ENCODE peak calls at places on chromosome 12, in seven cellular contexts. Q is CD8-positive, alpha-beta memory T cell; C is stimulated activated CD4-positive, alpha-beta T cell treated with anti-CD3 and anti-CD28 coated beads, Interleukin-1b, Interleukin-23, amount 100 ng/mL, for 4 hours; D is Right ventricle myocardium inferior; Y is activated CD4-positive, alpha-beta T cell treated with anti-CD3 and anti-CD28 coated beads, Interleukin-2, amount 10 ng/mL, durations not matched to agents 7 days and 5 days; V is left lung; O is hypothalamus. P is an unnamed sample.

GRCh38 chr12:6952121-6952859 is 1.1 kb downstream of the PTPN6 start:
- DNase-seq in Q (peak), C (no peak), D (peak), Y (no peak), V (peak), O (no peak), P (no peak)

GRCh38 chr12:130498589-130499385 is 161.1 kb downstream of the PIWIL1 start:
- DNase-seq in Q (no peak), C (no peak), D (no peak), Y (no peak), V (no peak), O (no peak), P (no peak)

GRCh38 chr12:89933911-89934310 is 225.3 kb upstream of the ATP2B1 start:
- DNase-seq in Q (no peak), C (no peak), D (no peak), Y (no peak), V (no peak), O (no peak), P (no peak)

GRCh38 chr12:6443361-6443983 is 1.3 kb upstream of the CD27 start:
- DNase-seq in Q (no peak), C (no peak), D (no peak), Y (no peak), V (no peak), O (no peak), P (no peak)

GRCh38 chr12:47707355-47707754 is 1.5 kb upstream of the RPAP3 start:
- DNase-seq in Q (no peak), C (no peak), D (no peak), Y (no peak), V (no peak), O (no peak), P (no peak)

GRCh38 chr12:122951979-122952892 is 14.0 kb downstream of the ABCB9 start:
- DNase-seq in Q (peak), C (peak), D (peak), Y (peak), V (peak), O (peak), P (peak)

GRCh38 chr12:96091833-96092232 is 56.4 kb upstream of the LTA4H start:
- DNase-seq in Q (no peak), C (no peak), D (no peak), Y (no peak), V (no peak), O (no peak), P (no peak)

GRCh38 chr12:14394317-14395058 is 29.0 kb downstream of the ATF7IP start:
- DNase-seq in Q (peak), C (no peak), D (no peak), Y (peak), V (no peak), O (no peak), P (peak)

GRCh38 chr12:106573239-106573638 is 9.6 kb upstream of the RFX4 start:
- DNase-seq in Q (no peak), C (no peak), D (no peak), Y (no peak), V (no peak), O (no peak), P (no peak)

P was measured in cardiac muscle cell.